ENCODE peak calls at places on chromosomes 16 and 17, in seven cellular contexts. S is H1, M is K562, L is HCT116, Z is SK-N-SH, E is GM12878, U is HepG2. B is an unnamed sample.

GRCh38 chr16:87180069-87180468 is 137.1 kb downstream of the C16orf95 start:
- DNase-seq in Z (no peak), U (no peak), S (no peak), M (no peak), L (no peak), E (no peak), B (no peak)

GRCh38 chr17:556431-556995 is 158.1 kb downstream of the VPS53 start:
- DNase-seq in M (no peak), E (no peak), Z (peak; percentile 27), S (no peak), L (no peak), U (no peak), B (no peak)

GRCh38 chr17:65181237-65182061 is 44.3 kb downstream of the RGS9 start:
- DNase-seq in S (no peak), E (peak; percentile 90), M (no peak), L (no peak), U (no peak), Z (no peak), B (no peak)

GRCh38 chr17:30021708-30022317 is 80.4 kb downstream of the EFCAB5 start:
- DNase-seq in M (peak; percentile 49), U (peak; percentile 34), E (no peak), L (peak; percentile 37), S (no peak), Z (peak; percentile 60), B (peak; percentile 49)

GRCh38 chr16:87206646-87207451 is 110.3 kb downstream of the C16orf95 start:
- DNase-seq in E (no peak), L (peak; percentile 28), Z (no peak), S (no peak), U (no peak), M (no peak), B (no peak)

GRCh38 chr16:8667492-8667891 is 6.9 kb upstream of the ABAT start:
- DNase-seq in L (no peak), Z (no peak), E (no peak), S (no peak), M (no peak), U (no peak), B (no peak)

GRCh38 chr17:76811028-76811427 is 57.2 kb upstream of the MGAT5B start:
- DNase-seq in Z (peak; percentile 66), L (no peak), E (no peak), M (no peak), S (no peak), U (no peak), B (no peak)

GRCh38 chr17:46013502-46014165 is 14.6 kb downstream of the STH start:
- DNase-seq in M (no peak), E (no peak), U (peak; percentile 82), S (no peak), L (no peak), Z (peak; percentile 65), B (peak; percentile 60)

GRCh38 chr16:80718480-80719220 is 85.7 kb downstream of the CDYL2 start:
- DNase-seq in S (no peak), E (no peak), U (no peak), M (no peak), Z (no peak), L (no peak), B (peak; percentile 67)

GRCh38 chr17:21463779-21464407 is 87.7 kb downstream of the KCNJ12 start:
- DNase-seq in Z (no peak), E (no peak), M (no peak), U (no peak), S (peak; percentile 70), L (no peak), B (no peak)

GRCh38 chr16:49793244-49793643 is 62.7 kb downstream of the ZNF423 start:
- DNase-seq in E (no peak), Z (no peak), S (no peak), M (no peak), L (no peak), U (no peak), B (no peak)

GRCh38 chr16:11164482-11165270 is 91.3 kb downstream of the SOCS1 start:
- DNase-seq in M (no peak), S (no peak), E (no peak), L (no peak), U (no peak), Z (no peak), B (no peak)

GRCh38 chr17:69523252-69523861 is 108.9 kb downstream of the MAP2K6 start:
- DNase-seq in S (no peak), U (peak; percentile 58), E (peak; percentile 55), M (peak; percentile 7), Z (peak; percentile 50), L (peak; percentile 28), B (peak; percentile 11)

GRCh38 chr17:74972107-74972972 is at the start of gene HID1:
- DNase-seq in E (no peak), M (peak; percentile 87), Z (peak; percentile 96), S (peak; percentile 91), U (peak; percentile 73), L (no peak), B (peak; percentile 94)

GRCh38 chr16:88938119-88938932 is 38.7 kb downstream of the CBFA2T3 start:
- DNase-seq in Z (no peak), M (no peak), E (no peak), L (no peak), U (no peak), S (no peak), B (peak; percentile 81)

GRCh38 chr17:77796201-77796860 is 162.2 kb upstream of the TNRC6C start:
- DNase-seq in Z (no peak), U (no peak), S (no peak), M (no peak), E (no peak), L (no peak), B (no peak)

GRCh38 chr17:34347063-34347462 is 9.2 kb upstream of the CCL13 start:
- DNase-seq in E (no peak), S (no peak), U (no peak), L (no peak), Z (no peak), M (no peak), B (no peak)

GRCh38 chr17:38891441-38891840 is 21.6 kb downstream of the LASP1 start:
- DNase-seq in Z (no peak), S (no peak), E (no peak), M (no peak), L (no peak), U (no peak), B (no peak)

GRCh38 chr16:49788505-49788904 is 67.4 kb downstream of the ZNF423 start:
- DNase-seq in L (no peak), S (no peak), Z (no peak), E (no peak), M (no peak), U (no peak), B (no peak)

GRCh38 chr17:63984651-63985386 is 12.1 kb upstream of the SCN4A start:
- DNase-seq in Z (no peak), U (peak; percentile 38), E (no peak), M (no peak), S (no peak), L (peak; percentile 64), B (no peak)

GRCh38 chr16:89048087-89048729 is 45.4 kb upstream of the ACSF3 start:
- DNase-seq in L (no peak), M (no peak), U (no peak), Z (no peak), E (no peak), S (no peak), B (no peak)

GRCh38 chr17:55727920-55728319 is 5.3 kb upstream of the TMEM100 start:
- DNase-seq in S (no peak), M (no peak), L (no peak), U (no peak), E (no peak), Z (no peak), B (no peak)
- TF ChIP-seq JUND in S (no peak), M (no peak), L (no peak), U (no peak), E (no peak), Z (no peak), B (no peak)

GRCh38 chr17:10756146-10756545 is 26.3 kb upstream of the TMEM220 start:
- DNase-seq in M (no peak), S (no peak), U (no peak), E (no peak), Z (no peak), L (no peak), B (no peak)

GRCh38 chr17:10757067-10757466 is 27.2 kb upstream of the TMEM220 start:
- DNase-seq in U (peak; percentile 62), Z (peak; percentile 45), L (no peak), M (no peak), S (no peak), E (no peak), B (peak; percentile 55)

GRCh38 chr17:10756604-10757003 is 26.8 kb upstream of the TMEM220 start:
- DNase-seq in L (no peak), E (no peak), U (no peak), S (no peak), M (no peak), Z (no peak), B (no peak)

GRCh38 chr17:10757658-10758057 is 27.8 kb upstream of the TMEM220 start:
- DNase-seq in Z (no peak), M (no peak), S (no peak), E (no peak), U (no peak), L (no peak), B (no peak)

DNA sequence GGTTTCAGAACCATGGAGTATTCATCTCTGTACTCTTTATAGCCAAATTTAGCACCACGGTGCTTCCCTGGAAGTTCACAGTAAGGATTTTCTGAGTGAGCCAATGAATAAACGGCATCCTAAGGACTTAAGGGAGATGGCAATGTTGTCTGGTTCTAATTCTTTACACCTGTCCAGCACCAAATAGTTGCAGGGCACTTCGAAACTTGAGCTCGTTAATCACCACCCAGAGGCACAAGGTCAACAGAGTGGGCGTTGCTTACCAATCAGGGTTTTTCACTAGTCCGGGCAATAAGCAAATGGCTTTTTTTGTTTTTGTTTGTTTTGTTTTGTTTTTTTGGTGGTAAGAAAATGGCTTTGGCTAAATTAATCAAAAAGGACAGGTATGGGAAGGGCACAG is 28.2 kb upstream of the TMEM220 start:
- DNase-seq in E (no peak), L (no peak), U (no peak), S (no peak), M (no peak), Z (no peak), B (no peak)
- TF ChIP-seq JUND in E (no peak), L (no peak), U (no peak), S (no peak), M (no peak), Z (no peak), B (no peak)

GRCh38 chr17:8941520-8941919 is 24.0 kb downstream of the PIK3R5 start:
- DNase-seq in S (no peak), Z (no peak), L (no peak), E (no peak), U (no peak), M (no peak), B (no peak)
- TF ChIP-seq JUND in S (no peak), Z (no peak), L (no peak), E (no peak), U (no peak), M (no peak), B (no peak)

DNA sequence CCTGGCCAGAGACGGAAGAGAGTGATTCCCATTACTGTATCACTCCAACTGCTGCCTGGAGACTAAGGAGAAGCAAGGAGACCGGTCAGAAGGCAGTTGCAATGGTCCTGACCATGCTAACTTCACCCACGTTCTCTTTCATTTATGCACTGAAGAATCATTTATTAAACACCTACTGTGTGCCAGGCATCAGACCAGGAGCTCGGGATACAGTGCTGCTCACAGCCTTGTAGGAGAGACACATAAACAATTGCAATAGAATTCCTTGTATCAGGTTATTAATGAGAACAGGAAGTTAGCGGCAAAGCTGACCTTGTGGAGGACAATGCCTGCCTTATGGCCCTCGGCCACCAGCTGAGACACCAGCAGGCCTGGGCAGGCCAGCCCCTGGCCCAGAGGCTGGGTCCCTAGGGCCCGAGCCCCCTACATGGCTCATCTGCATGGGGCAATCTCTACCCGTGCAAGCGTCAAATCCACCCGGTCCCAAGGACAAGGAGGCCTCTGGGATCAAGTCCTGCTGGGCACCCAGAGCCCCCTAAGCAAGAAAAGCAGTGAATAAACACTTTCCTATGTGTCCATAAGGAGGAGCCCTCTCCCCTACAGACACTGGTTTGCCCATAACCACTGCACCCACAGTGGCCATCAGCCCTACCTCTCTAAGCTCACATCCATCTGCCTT is 8.6 kb upstream of the ENPP7 start:
- DNase-seq in U (peak; percentile 64), M (peak; percentile 52), E (no peak), S (no peak), Z (peak; percentile 79), L (no peak), B (peak; percentile 63)
- TF ChIP-seq JUND in U (no peak), M (no peak), E (no peak), S (no peak), Z (no peak), L (no peak), B (no peak)

B was measured in T47D.